ENCODE peak calls at places on chromosomes 5 and 9, in ten cellular contexts. One of them, this sample, is unnamed.
A peak's percentile ranks its signal among the peaks of the same experiment; 100 is the strongest.

GRCh38 chr9:83059417-83059816 is 3.5 kb downstream of the RASEF start:
- DNase-seq in brain microvascular endothelial cell: no peak
- DNase-seq in cardiac fibroblast: no peak
- DNase-seq in adrenal gland: no peak
- DNase-seq in A549: no peak
- DNase-seq in cardiac muscle cell: no peak
- DNase-seq in GM13977: no peak
- DNase-seq in HL-60: no peak
- DNase-seq in IMR-90: no peak
- DNase-seq in tibial artery: no peak
- DNase-seq in this sample: no peak

GRCh38 chr5:72852356-72852755 is 35.9 kb downstream of the TNPO1 start:
- DNase-seq in brain microvascular endothelial cell: no peak
- DNase-seq in cardiac fibroblast: no peak
- DNase-seq in adrenal gland: no peak
- DNase-seq in A549: no peak
- DNase-seq in cardiac muscle cell: no peak
- DNase-seq in GM13977: no peak
- DNase-seq in HL-60: no peak
- DNase-seq in IMR-90: no peak
- DNase-seq in tibial artery: no peak
- DNase-seq in this sample: no peak

GRCh38 chr5:127968998-127969397 is 114.6 kb upstream of the SLC12A2 start:
- DNase-seq in brain microvascular endothelial cell: no peak
- DNase-seq in cardiac fibroblast: peak; percentile 29
- DNase-seq in adrenal gland: no peak
- DNase-seq in A549: no peak
- DNase-seq in cardiac muscle cell: no peak
- DNase-seq in GM13977: no peak
- DNase-seq in HL-60: no peak
- DNase-seq in IMR-90: no peak
- DNase-seq in tibial artery: no peak
- DNase-seq in this sample: no peak

GRCh38 chr5:157469687-157470086 is 9.7 kb downstream of the NIPAL4 start:
- DNase-seq in brain microvascular endothelial cell: no peak
- DNase-seq in cardiac fibroblast: no peak
- DNase-seq in adrenal gland: no peak
- DNase-seq in A549: no peak
- DNase-seq in cardiac muscle cell: no peak
- DNase-seq in GM13977: no peak
- DNase-seq in HL-60: no peak
- DNase-seq in IMR-90: no peak
- DNase-seq in tibial artery: no peak
- DNase-seq in this sample: no peak

GRCh38 chr9:136544549-136545064 is 1.2 kb downstream of the NOTCH1 start:
- DNase-seq in brain microvascular endothelial cell: no peak
- DNase-seq in cardiac fibroblast: peak; percentile 37
- DNase-seq in adrenal gland: no peak
- DNase-seq in A549: no peak
- DNase-seq in cardiac muscle cell: peak; percentile 29
- DNase-seq in GM13977: peak; percentile 86
- DNase-seq in HL-60: no peak
- DNase-seq in IMR-90: no peak
- DNase-seq in tibial artery: peak; percentile 56
- DNase-seq in this sample: peak; percentile 56

GRCh38 chr5:161306354-161306990 is 240.1 kb downstream of the GABRB2 start:
- DNase-seq in brain microvascular endothelial cell: no peak
- DNase-seq in cardiac fibroblast: no peak
- DNase-seq in adrenal gland: no peak
- DNase-seq in A549: no peak
- DNase-seq in cardiac muscle cell: no peak
- DNase-seq in GM13977: no peak
- DNase-seq in HL-60: no peak
- DNase-seq in IMR-90: no peak
- DNase-seq in tibial artery: no peak
- DNase-seq in this sample: no peak

GRCh38 chr9:110249639-110250038 is 6.7 kb downstream of the TXN start:
- DNase-seq in brain microvascular endothelial cell: no peak
- DNase-seq in cardiac fibroblast: no peak
- DNase-seq in adrenal gland: no peak
- DNase-seq in A549: peak; percentile 58
- DNase-seq in cardiac muscle cell: no peak
- DNase-seq in GM13977: no peak
- DNase-seq in HL-60: no peak
- DNase-seq in IMR-90: no peak
- DNase-seq in tibial artery: no peak
- DNase-seq in this sample: no peak

GRCh38 chr5:59583810-59584562 is 309.5 kb downstream of the PDE4D start:
- DNase-seq in brain microvascular endothelial cell: no peak
- DNase-seq in cardiac fibroblast: no peak
- DNase-seq in adrenal gland: no peak
- DNase-seq in A549: peak; percentile 68
- DNase-seq in cardiac muscle cell: no peak
- DNase-seq in GM13977: no peak
- DNase-seq in HL-60: no peak
- DNase-seq in IMR-90: no peak
- DNase-seq in tibial artery: no peak
- DNase-seq in this sample: no peak

GRCh38 chr5:91144491-91145232 is 238.5 kb downstream of the ARRDC3 start:
- DNase-seq in brain microvascular endothelial cell: no peak
- DNase-seq in cardiac fibroblast: no peak
- DNase-seq in adrenal gland: no peak
- DNase-seq in A549: no peak
- DNase-seq in cardiac muscle cell: no peak
- DNase-seq in GM13977: no peak
- DNase-seq in HL-60: no peak
- DNase-seq in IMR-90: no peak
- DNase-seq in tibial artery: no peak
- DNase-seq in this sample: no peak
- TF ChIP-seq CTCF in brain microvascular endothelial cell: no peak
- TF ChIP-seq CTCF in cardiac fibroblast: no peak
- TF ChIP-seq CTCF in adrenal gland: no peak
- TF ChIP-seq CTCF in A549: no peak
- TF ChIP-seq CTCF in cardiac muscle cell: no peak
- TF ChIP-seq CTCF in GM13977: no peak
- TF ChIP-seq CTCF in HL-60: no peak
- TF ChIP-seq CTCF in IMR-90: no peak
- TF ChIP-seq CTCF in tibial artery: no peak
- TF ChIP-seq CTCF in this sample: no peak

GRCh38 chr5:170219615-170220014 is 13.2 kb upstream of the C5orf58 start:
- DNase-seq in brain microvascular endothelial cell: peak; percentile 38
- DNase-seq in cardiac fibroblast: peak; percentile 72
- DNase-seq in adrenal gland: no peak
- DNase-seq in A549: peak; percentile 43
- DNase-seq in cardiac muscle cell: peak; percentile 24
- DNase-seq in GM13977: no peak
- DNase-seq in HL-60: no peak
- DNase-seq in IMR-90: peak; percentile 32
- DNase-seq in tibial artery: no peak
- DNase-seq in this sample: no peak

GRCh38 chr5:170218730-170219129 is 14.1 kb upstream of the C5orf58 start:
- DNase-seq in brain microvascular endothelial cell: no peak
- DNase-seq in cardiac fibroblast: no peak
- DNase-seq in adrenal gland: no peak
- DNase-seq in A549: no peak
- DNase-seq in cardiac muscle cell: no peak
- DNase-seq in GM13977: no peak
- DNase-seq in HL-60: no peak
- DNase-seq in IMR-90: no peak
- DNase-seq in tibial artery: no peak
- DNase-seq in this sample: no peak

GRCh38 chr5:170220196-170220595 is 12.6 kb upstream of the C5orf58 start:
- DNase-seq in brain microvascular endothelial cell: no peak
- DNase-seq in cardiac fibroblast: no peak
- DNase-seq in adrenal gland: no peak
- DNase-seq in A549: no peak
- DNase-seq in cardiac muscle cell: no peak
- DNase-seq in GM13977: no peak
- DNase-seq in HL-60: no peak
- DNase-seq in IMR-90: no peak
- DNase-seq in tibial artery: no peak
- DNase-seq in this sample: no peak

GRCh38 chr5:170211575-170212334 is 21.0 kb upstream of the C5orf58 start:
- DNase-seq in brain microvascular endothelial cell: no peak
- DNase-seq in cardiac fibroblast: no peak
- DNase-seq in adrenal gland: no peak
- DNase-seq in A549: peak; percentile 19
- DNase-seq in cardiac muscle cell: no peak
- DNase-seq in GM13977: no peak
- DNase-seq in HL-60: no peak
- DNase-seq in IMR-90: no peak
- DNase-seq in tibial artery: no peak
- DNase-seq in this sample: no peak

DNA sequence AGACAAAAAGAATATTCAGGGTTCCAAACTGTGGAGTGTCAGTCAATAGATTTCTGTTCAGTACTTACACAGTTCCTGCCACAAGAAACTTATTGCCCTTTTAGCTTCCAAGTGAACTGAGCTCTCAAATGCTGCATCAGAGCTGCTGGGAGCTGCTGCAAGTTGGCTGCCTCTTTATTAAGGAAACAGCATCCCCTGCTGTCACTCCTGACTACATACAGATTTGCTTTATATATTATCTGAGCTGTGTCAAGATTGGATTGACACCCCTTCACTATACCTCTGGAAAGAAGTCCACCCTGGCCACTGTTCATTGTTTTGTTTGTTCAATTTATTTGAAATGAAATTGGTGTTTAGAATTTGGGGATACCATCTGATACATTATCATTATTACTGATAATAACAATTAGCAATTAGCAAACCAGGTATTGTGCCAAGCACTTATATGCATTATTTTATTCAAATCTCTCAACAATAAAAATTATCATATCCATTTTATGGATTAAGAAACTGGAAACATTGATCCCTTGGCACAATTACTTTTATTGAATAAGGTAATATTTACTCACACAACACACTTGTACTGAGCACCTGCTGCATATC is 16.4 kb upstream of the C5orf58 start:
- DNase-seq in brain microvascular endothelial cell: peak; percentile 68
- DNase-seq in cardiac fibroblast: peak; percentile 75
- DNase-seq in adrenal gland: peak; percentile 36
- DNase-seq in A549: peak; percentile 77
- DNase-seq in cardiac muscle cell: peak; percentile 78
- DNase-seq in GM13977: no peak
- DNase-seq in HL-60: peak; percentile 49
- DNase-seq in IMR-90: peak; percentile 36
- DNase-seq in tibial artery: no peak
- DNase-seq in this sample: peak; percentile 21
- TF ChIP-seq CTCF in brain microvascular endothelial cell: peak; percentile 80
- TF ChIP-seq CTCF in cardiac fibroblast: peak; percentile 64
- TF ChIP-seq CTCF in adrenal gland: peak; percentile 70
- TF ChIP-seq CTCF in A549: peak; percentile 84
- TF ChIP-seq CTCF in cardiac muscle cell: peak; percentile 66
- TF ChIP-seq CTCF in GM13977: peak; percentile 55
- TF ChIP-seq CTCF in HL-60: peak; percentile 73
- TF ChIP-seq CTCF in IMR-90: peak; percentile 41
- TF ChIP-seq CTCF in tibial artery: peak; percentile 34
- TF ChIP-seq CTCF in this sample: peak; percentile 68

GRCh38 chr5:36713541-36713940 is 107.1 kb downstream of the SLC1A3 start:
- DNase-seq in brain microvascular endothelial cell: no peak
- DNase-seq in cardiac fibroblast: no peak
- DNase-seq in adrenal gland: no peak
- DNase-seq in A549: no peak
- DNase-seq in cardiac muscle cell: no peak
- DNase-seq in GM13977: no peak
- DNase-seq in HL-60: no peak
- DNase-seq in IMR-90: no peak
- DNase-seq in tibial artery: no peak
- DNase-seq in this sample: no peak

GRCh38 chr5:36710039-36710438 is 103.6 kb downstream of the SLC1A3 start:
- DNase-seq in brain microvascular endothelial cell: no peak
- DNase-seq in cardiac fibroblast: no peak
- DNase-seq in adrenal gland: no peak
- DNase-seq in A549: no peak
- DNase-seq in cardiac muscle cell: no peak
- DNase-seq in GM13977: no peak
- DNase-seq in HL-60: no peak
- DNase-seq in IMR-90: no peak
- DNase-seq in tibial artery: no peak
- DNase-seq in this sample: no peak

GRCh38 chr5:36712719-36713118 is 106.3 kb downstream of the SLC1A3 start:
- DNase-seq in brain microvascular endothelial cell: no peak
- DNase-seq in cardiac fibroblast: no peak
- DNase-seq in adrenal gland: no peak
- DNase-seq in A549: no peak
- DNase-seq in cardiac muscle cell: no peak
- DNase-seq in GM13977: no peak
- DNase-seq in HL-60: peak; percentile 63
- DNase-seq in IMR-90: no peak
- DNase-seq in tibial artery: no peak
- DNase-seq in this sample: no peak

GRCh38 chr5:36705055-36705454 is 98.6 kb downstream of the SLC1A3 start:
- DNase-seq in brain microvascular endothelial cell: no peak
- DNase-seq in cardiac fibroblast: no peak
- DNase-seq in adrenal gland: no peak
- DNase-seq in A549: no peak
- DNase-seq in cardiac muscle cell: no peak
- DNase-seq in GM13977: no peak
- DNase-seq in HL-60: no peak
- DNase-seq in IMR-90: no peak
- DNase-seq in tibial artery: no peak
- DNase-seq in this sample: no peak

GRCh38 chr5:36708996-36709395 is 102.6 kb downstream of the SLC1A3 start:
- DNase-seq in brain microvascular endothelial cell: no peak
- DNase-seq in cardiac fibroblast: no peak
- DNase-seq in adrenal gland: no peak
- DNase-seq in A549: no peak
- DNase-seq in cardiac muscle cell: no peak
- DNase-seq in GM13977: no peak
- DNase-seq in HL-60: no peak
- DNase-seq in IMR-90: no peak
- DNase-seq in tibial artery: no peak
- DNase-seq in this sample: no peak
- TF ChIP-seq CTCF in brain microvascular endothelial cell: no peak
- TF ChIP-seq CTCF in cardiac fibroblast: no peak
- TF ChIP-seq CTCF in adrenal gland: no peak
- TF ChIP-seq CTCF in A549: no peak
- TF ChIP-seq CTCF in cardiac muscle cell: no peak
- TF ChIP-seq CTCF in GM13977: peak; percentile 26
- TF ChIP-seq CTCF in HL-60: no peak
- TF ChIP-seq CTCF in IMR-90: no peak
- TF ChIP-seq CTCF in tibial artery: no peak
- TF ChIP-seq CTCF in this sample: no peak

GRCh38 chr5:79242242-79243039 is 6.5 kb downstream of the JMY start:
- DNase-seq in brain microvascular endothelial cell: no peak
- DNase-seq in cardiac fibroblast: no peak
- DNase-seq in adrenal gland: no peak
- DNase-seq in A549: no peak
- DNase-seq in cardiac muscle cell: no peak
- DNase-seq in GM13977: no peak
- DNase-seq in HL-60: no peak
- DNase-seq in IMR-90: no peak
- DNase-seq in tibial artery: no peak
- DNase-seq in this sample: no peak

GRCh38 chr5:79240561-79240960 is 4.6 kb downstream of the JMY start:
- DNase-seq in brain microvascular endothelial cell: no peak
- DNase-seq in cardiac fibroblast: no peak
- DNase-seq in adrenal gland: no peak
- DNase-seq in A549: no peak
- DNase-seq in cardiac muscle cell: no peak
- DNase-seq in GM13977: no peak
- DNase-seq in HL-60: no peak
- DNase-seq in IMR-90: no peak
- DNase-seq in tibial artery: no peak
- DNase-seq in this sample: no peak

GRCh38 chr5:79237735-79238560 is 2.0 kb downstream of the JMY start:
- DNase-seq in brain microvascular endothelial cell: no peak
- DNase-seq in cardiac fibroblast: no peak
- DNase-seq in adrenal gland: no peak
- DNase-seq in A549: no peak
- DNase-seq in cardiac muscle cell: peak; percentile 9
- DNase-seq in GM13977: peak; percentile 47
- DNase-seq in HL-60: no peak
- DNase-seq in IMR-90: no peak
- DNase-seq in tibial artery: no peak
- DNase-seq in this sample: no peak

GRCh38 chr5:79241535-79241979 is 5.6 kb downstream of the JMY start:
- DNase-seq in brain microvascular endothelial cell: no peak
- DNase-seq in cardiac fibroblast: no peak
- DNase-seq in adrenal gland: no peak
- DNase-seq in A549: no peak
- DNase-seq in cardiac muscle cell: no peak
- DNase-seq in GM13977: no peak
- DNase-seq in HL-60: no peak
- DNase-seq in IMR-90: peak; percentile 64
- DNase-seq in tibial artery: no peak
- DNase-seq in this sample: no peak

GRCh38 chr5:79243224-79243623 is 7.3 kb downstream of the JMY start:
- DNase-seq in brain microvascular endothelial cell: no peak
- DNase-seq in cardiac fibroblast: no peak
- DNase-seq in adrenal gland: no peak
- DNase-seq in A549: no peak
- DNase-seq in cardiac muscle cell: no peak
- DNase-seq in GM13977: no peak
- DNase-seq in HL-60: no peak
- DNase-seq in IMR-90: no peak
- DNase-seq in tibial artery: no peak
- DNase-seq in this sample: no peak
- TF ChIP-seq CTCF in brain microvascular endothelial cell: no peak
- TF ChIP-seq CTCF in cardiac fibroblast: no peak
- TF ChIP-seq CTCF in adrenal gland: no peak
- TF ChIP-seq CTCF in A549: no peak
- TF ChIP-seq CTCF in cardiac muscle cell: no peak
- TF ChIP-seq CTCF in GM13977: no peak
- TF ChIP-seq CTCF in HL-60: no peak
- TF ChIP-seq CTCF in IMR-90: no peak
- TF ChIP-seq CTCF in tibial artery: no peak
- TF ChIP-seq CTCF in this sample: no peak